ENCODE peak calls at places on chromosomes 1 and 21, in nine cellular contexts. One of them, this sample, is unnamed.

GRCh38 chr21:41928621-41929220 is 25.1 kb downstream of the C2CD2 start:
- DNase-seq in NCI-H1092 treated with DMSO at 0.1 percent for 48 hours: no peak
- DNase-seq in activated T-cell treated with anti-CD3 and anti-CD28 coated beads, Interleukin-2, amount 50 U/mL, for 48 hours: no peak
- DNase-seq in iPS-NIHi11: no peak
- DNase-seq in tibial artery: no peak
- DNase-seq in AG08396: no peak
- DNase-seq in aorta: no peak
- DNase-seq in cardiac fibroblast: no peak
- DNase-seq in GM04504: no peak
- DNase-seq in this sample: peak; percentile 54

GRCh38 chr1:199742547-199742946 is 285.0 kb upstream of the NR5A2 start:
- DNase-seq in NCI-H1092 treated with DMSO at 0.1 percent for 48 hours: no peak
- DNase-seq in activated T-cell treated with anti-CD3 and anti-CD28 coated beads, Interleukin-2, amount 50 U/mL, for 48 hours: no peak
- DNase-seq in iPS-NIHi11: no peak
- DNase-seq in tibial artery: no peak
- DNase-seq in AG08396: peak; percentile 51
- DNase-seq in aorta: no peak
- DNase-seq in cardiac fibroblast: peak; percentile 91
- DNase-seq in GM04504: peak; percentile 29
- DNase-seq in this sample: no peak

GRCh38 chr21:31260790-31261189 is 83.3 kb downstream of the TIAM1 start:
- DNase-seq in NCI-H1092 treated with DMSO at 0.1 percent for 48 hours: no peak
- DNase-seq in activated T-cell treated with anti-CD3 and anti-CD28 coated beads, Interleukin-2, amount 50 U/mL, for 48 hours: no peak
- DNase-seq in iPS-NIHi11: no peak
- DNase-seq in tibial artery: no peak
- DNase-seq in AG08396: no peak
- DNase-seq in aorta: no peak
- DNase-seq in cardiac fibroblast: peak; percentile 50
- DNase-seq in GM04504: no peak
- DNase-seq in this sample: no peak

GRCh38 chr21:45850181-45850580 is 131.4 kb upstream of the COL6A1 start:
- DNase-seq in NCI-H1092 treated with DMSO at 0.1 percent for 48 hours: no peak
- DNase-seq in activated T-cell treated with anti-CD3 and anti-CD28 coated beads, Interleukin-2, amount 50 U/mL, for 48 hours: no peak
- DNase-seq in iPS-NIHi11: no peak
- DNase-seq in tibial artery: no peak
- DNase-seq in AG08396: no peak
- DNase-seq in aorta: peak; percentile 24
- DNase-seq in cardiac fibroblast: no peak
- DNase-seq in GM04504: no peak
- DNase-seq in this sample: peak; percentile 62

GRCh38 chr1:80987106-80987505 is 813.6 kb upstream of the ADGRL2 start:
- DNase-seq in NCI-H1092 treated with DMSO at 0.1 percent for 48 hours: no peak
- DNase-seq in activated T-cell treated with anti-CD3 and anti-CD28 coated beads, Interleukin-2, amount 50 U/mL, for 48 hours: no peak
- DNase-seq in iPS-NIHi11: no peak
- DNase-seq in tibial artery: no peak
- DNase-seq in AG08396: no peak
- DNase-seq in aorta: no peak
- DNase-seq in cardiac fibroblast: peak; percentile 47
- DNase-seq in GM04504: no peak
- DNase-seq in this sample: no peak

GRCh38 chr1:118223426-118223825 is 38.4 kb upstream of the SPAG17 start:
- DNase-seq in NCI-H1092 treated with DMSO at 0.1 percent for 48 hours: peak; percentile 4
- DNase-seq in activated T-cell treated with anti-CD3 and anti-CD28 coated beads, Interleukin-2, amount 50 U/mL, for 48 hours: no peak
- DNase-seq in iPS-NIHi11: peak; percentile 57
- DNase-seq in tibial artery: no peak
- DNase-seq in AG08396: peak; percentile 9
- DNase-seq in aorta: no peak
- DNase-seq in cardiac fibroblast: peak; percentile 45
- DNase-seq in GM04504: no peak
- DNase-seq in this sample: no peak

GRCh38 chr21:46117586-46118304 is 19.8 kb downstream of the COL6A2 start:
- DNase-seq in NCI-H1092 treated with DMSO at 0.1 percent for 48 hours: no peak
- DNase-seq in activated T-cell treated with anti-CD3 and anti-CD28 coated beads, Interleukin-2, amount 50 U/mL, for 48 hours: no peak
- DNase-seq in iPS-NIHi11: peak; percentile 18
- DNase-seq in tibial artery: no peak
- DNase-seq in AG08396: no peak
- DNase-seq in aorta: peak; percentile 71
- DNase-seq in cardiac fibroblast: no peak
- DNase-seq in GM04504: no peak
- DNase-seq in this sample: peak; percentile 63

GRCh38 chr1:104028670-104029069 is 279.0 kb downstream of the AMY1C start:
- DNase-seq in NCI-H1092 treated with DMSO at 0.1 percent for 48 hours: no peak
- DNase-seq in activated T-cell treated with anti-CD3 and anti-CD28 coated beads, Interleukin-2, amount 50 U/mL, for 48 hours: no peak
- DNase-seq in iPS-NIHi11: no peak
- DNase-seq in tibial artery: no peak
- DNase-seq in AG08396: no peak
- DNase-seq in aorta: no peak
- DNase-seq in cardiac fibroblast: no peak
- DNase-seq in GM04504: no peak
- DNase-seq in this sample: no peak

GRCh38 chr1:68745006-68745405 is 248.1 kb upstream of the DEPDC1 start:
- DNase-seq in NCI-H1092 treated with DMSO at 0.1 percent for 48 hours: peak; percentile 29
- DNase-seq in activated T-cell treated with anti-CD3 and anti-CD28 coated beads, Interleukin-2, amount 50 U/mL, for 48 hours: no peak
- DNase-seq in iPS-NIHi11: no peak
- DNase-seq in tibial artery: no peak
- DNase-seq in AG08396: no peak
- DNase-seq in aorta: no peak
- DNase-seq in cardiac fibroblast: no peak
- DNase-seq in GM04504: no peak
- DNase-seq in this sample: no peak

GRCh38 chr1:48105167-48105566 is 108.0 kb upstream of the TRABD2B start:
- DNase-seq in NCI-H1092 treated with DMSO at 0.1 percent for 48 hours: no peak
- DNase-seq in activated T-cell treated with anti-CD3 and anti-CD28 coated beads, Interleukin-2, amount 50 U/mL, for 48 hours: no peak
- DNase-seq in iPS-NIHi11: peak; percentile 26
- DNase-seq in tibial artery: no peak
- DNase-seq in AG08396: no peak
- DNase-seq in aorta: no peak
- DNase-seq in cardiac fibroblast: no peak
- DNase-seq in GM04504: no peak
- DNase-seq in this sample: no peak

GRCh38 chr1:190373705-190374336 is 103.8 kb downstream of the BRINP3 start:
- DNase-seq in NCI-H1092 treated with DMSO at 0.1 percent for 48 hours: no peak
- DNase-seq in activated T-cell treated with anti-CD3 and anti-CD28 coated beads, Interleukin-2, amount 50 U/mL, for 48 hours: no peak
- DNase-seq in iPS-NIHi11: peak; percentile 34
- DNase-seq in tibial artery: no peak
- DNase-seq in AG08396: no peak
- DNase-seq in aorta: no peak
- DNase-seq in cardiac fibroblast: peak; percentile 0
- DNase-seq in GM04504: no peak
- DNase-seq in this sample: no peak

GRCh38 chr1:112581530-112582192 is 37.3 kb downstream of the ST7L start:
- DNase-seq in NCI-H1092 treated with DMSO at 0.1 percent for 48 hours: no peak
- DNase-seq in activated T-cell treated with anti-CD3 and anti-CD28 coated beads, Interleukin-2, amount 50 U/mL, for 48 hours: no peak
- DNase-seq in iPS-NIHi11: no peak
- DNase-seq in tibial artery: no peak
- DNase-seq in AG08396: no peak
- DNase-seq in aorta: no peak
- DNase-seq in cardiac fibroblast: peak; percentile 43
- DNase-seq in GM04504: no peak
- DNase-seq in this sample: no peak

GRCh38 chr1:12186277-12186985 is 19.6 kb downstream of the TNFRSF1B start:
- DNase-seq in NCI-H1092 treated with DMSO at 0.1 percent for 48 hours: no peak
- DNase-seq in activated T-cell treated with anti-CD3 and anti-CD28 coated beads, Interleukin-2, amount 50 U/mL, for 48 hours: no peak
- DNase-seq in iPS-NIHi11: no peak
- DNase-seq in tibial artery: no peak
- DNase-seq in AG08396: no peak
- DNase-seq in aorta: no peak
- DNase-seq in cardiac fibroblast: no peak
- DNase-seq in GM04504: no peak
- DNase-seq in this sample: no peak

GRCh38 chr1:50959303-50959912 is 659 bp downstream of the FAF1 start:
- DNase-seq in NCI-H1092 treated with DMSO at 0.1 percent for 48 hours: peak; percentile 23
- DNase-seq in activated T-cell treated with anti-CD3 and anti-CD28 coated beads, Interleukin-2, amount 50 U/mL, for 48 hours: no peak
- DNase-seq in iPS-NIHi11: no peak
- DNase-seq in tibial artery: peak; percentile 35
- DNase-seq in AG08396: no peak
- DNase-seq in aorta: no peak
- DNase-seq in cardiac fibroblast: peak; percentile 50
- DNase-seq in GM04504: no peak
- DNase-seq in this sample: peak; percentile 72

GRCh38 chr1:29744684-29745490 is 508.6 kb downstream of the PTPRU start:
- DNase-seq in NCI-H1092 treated with DMSO at 0.1 percent for 48 hours: no peak
- DNase-seq in activated T-cell treated with anti-CD3 and anti-CD28 coated beads, Interleukin-2, amount 50 U/mL, for 48 hours: no peak
- DNase-seq in iPS-NIHi11: no peak
- DNase-seq in tibial artery: no peak
- DNase-seq in AG08396: no peak
- DNase-seq in aorta: no peak
- DNase-seq in cardiac fibroblast: no peak
- DNase-seq in GM04504: no peak
- DNase-seq in this sample: peak; percentile 61

GRCh38 chr1:94596260-94596659 is 54.7 kb upstream of the F3 start:
- DNase-seq in NCI-H1092 treated with DMSO at 0.1 percent for 48 hours: no peak
- DNase-seq in activated T-cell treated with anti-CD3 and anti-CD28 coated beads, Interleukin-2, amount 50 U/mL, for 48 hours: no peak
- DNase-seq in iPS-NIHi11: no peak
- DNase-seq in tibial artery: no peak
- DNase-seq in AG08396: no peak
- DNase-seq in aorta: no peak
- DNase-seq in cardiac fibroblast: no peak
- DNase-seq in GM04504: no peak
- DNase-seq in this sample: no peak

GRCh38 chr1:212186427-212187207 is 98.6 kb upstream of the PPP2R5A start:
- DNase-seq in NCI-H1092 treated with DMSO at 0.1 percent for 48 hours: no peak
- DNase-seq in activated T-cell treated with anti-CD3 and anti-CD28 coated beads, Interleukin-2, amount 50 U/mL, for 48 hours: no peak
- DNase-seq in iPS-NIHi11: no peak
- DNase-seq in tibial artery: no peak
- DNase-seq in AG08396: no peak
- DNase-seq in aorta: no peak
- DNase-seq in cardiac fibroblast: peak; percentile 42
- DNase-seq in GM04504: no peak
- DNase-seq in this sample: no peak

GRCh38 chr1:204619721-204620120 is 65.8 kb downstream of the LRRN2 start:
- DNase-seq in NCI-H1092 treated with DMSO at 0.1 percent for 48 hours: peak; percentile 34
- DNase-seq in activated T-cell treated with anti-CD3 and anti-CD28 coated beads, Interleukin-2, amount 50 U/mL, for 48 hours: no peak
- DNase-seq in iPS-NIHi11: no peak
- DNase-seq in tibial artery: no peak
- DNase-seq in AG08396: no peak
- DNase-seq in aorta: no peak
- DNase-seq in cardiac fibroblast: no peak
- DNase-seq in GM04504: no peak
- DNase-seq in this sample: no peak

GRCh38 chr1:29523531-29523930 is 287.2 kb downstream of the PTPRU start:
- DNase-seq in NCI-H1092 treated with DMSO at 0.1 percent for 48 hours: no peak
- DNase-seq in activated T-cell treated with anti-CD3 and anti-CD28 coated beads, Interleukin-2, amount 50 U/mL, for 48 hours: no peak
- DNase-seq in iPS-NIHi11: no peak
- DNase-seq in tibial artery: no peak
- DNase-seq in AG08396: no peak
- DNase-seq in aorta: no peak
- DNase-seq in cardiac fibroblast: no peak
- DNase-seq in GM04504: no peak
- DNase-seq in this sample: peak; percentile 12

GRCh38 chr1:215643592-215644321 is 76.7 kb downstream of the KCTD3 start:
- DNase-seq in NCI-H1092 treated with DMSO at 0.1 percent for 48 hours: no peak
- DNase-seq in activated T-cell treated with anti-CD3 and anti-CD28 coated beads, Interleukin-2, amount 50 U/mL, for 48 hours: no peak
- DNase-seq in iPS-NIHi11: no peak
- DNase-seq in tibial artery: no peak
- DNase-seq in AG08396: no peak
- DNase-seq in aorta: no peak
- DNase-seq in cardiac fibroblast: no peak
- DNase-seq in GM04504: no peak
- DNase-seq in this sample: no peak

GRCh38 chr1:37133276-37134145 is 99.2 kb upstream of the GRIK3 start:
- DNase-seq in NCI-H1092 treated with DMSO at 0.1 percent for 48 hours: no peak
- DNase-seq in activated T-cell treated with anti-CD3 and anti-CD28 coated beads, Interleukin-2, amount 50 U/mL, for 48 hours: no peak
- DNase-seq in iPS-NIHi11: no peak
- DNase-seq in tibial artery: no peak
- DNase-seq in AG08396: no peak
- DNase-seq in aorta: no peak
- DNase-seq in cardiac fibroblast: no peak
- DNase-seq in GM04504: no peak
- DNase-seq in this sample: no peak

GRCh38 chr1:65317866-65318653 is 8.7 kb downstream of the DNAJC6 start:
- DNase-seq in NCI-H1092 treated with DMSO at 0.1 percent for 48 hours: no peak
- DNase-seq in activated T-cell treated with anti-CD3 and anti-CD28 coated beads, Interleukin-2, amount 50 U/mL, for 48 hours: no peak
- DNase-seq in iPS-NIHi11: no peak
- DNase-seq in tibial artery: no peak
- DNase-seq in AG08396: no peak
- DNase-seq in aorta: no peak
- DNase-seq in cardiac fibroblast: no peak
- DNase-seq in GM04504: no peak
- DNase-seq in this sample: no peak